ENCODE peak calls at places on chromosomes 6 and 20, in nine cellular contexts. R is A549, Q is endodermal cell, B is DND-41, U is left lung, V is sigmoid colon, A is PC-3, W is neuronal stem cell, L is AG04450. M is an unnamed sample.
A peak's percentile ranks its signal among the peaks of the same experiment; 100 is the strongest.

GRCh38 chr6:29845405-29846006 is 17.9 kb downstream of the HLA-G start:
- DNase-seq in R (peak; percentile 47), Q (no peak), B (no peak), U (no peak), V (no peak), A (peak; percentile 77), W (no peak), L (no peak), M (no peak)

GRCh38 chr6:149563203-149563927 is 2.8 kb upstream of the GINM1 start:
- DNase-seq in R (peak; percentile 10), Q (no peak), B (no peak), U (no peak), V (no peak), A (peak; percentile 68), W (no peak), L (peak; percentile 37), M (no peak)

GRCh38 chr20:46161921-46162320 is 43.8 kb downstream of the CD40 start:
- DNase-seq in R (no peak), Q (no peak), B (no peak), U (no peak), V (no peak), A (no peak), W (no peak), L (no peak), M (no peak)

GRCh38 chr6:84417261-84417660 is 189.8 kb upstream of the CEP162 start:
- DNase-seq in R (peak; percentile 18), Q (no peak), B (no peak), U (no peak), V (no peak), A (peak; percentile 71), W (no peak), L (no peak), M (no peak)

GRCh38 chr20:47411161-47411560 is 54.7 kb upstream of the ZMYND8 start:
- DNase-seq in R (no peak), Q (no peak), B (no peak), U (no peak), V (no peak), A (no peak), W (no peak), L (no peak), M (no peak)

GRCh38 chr6:64409948-64410347 is 774.3 kb downstream of the PHF3 start:
- DNase-seq in R (no peak), Q (no peak), B (no peak), U (no peak), V (no peak), A (no peak), W (no peak), L (no peak), M (no peak)

GRCh38 chr6:56664007-56664406 is 21.3 kb upstream of the DST start:
- DNase-seq in R (no peak), Q (no peak), B (no peak), U (no peak), V (no peak), A (no peak), W (no peak), L (no peak), M (no peak)

GRCh38 chr6:163254341-163254835 is 160.1 kb upstream of the QKI start:
- DNase-seq in R (no peak), Q (no peak), B (no peak), U (no peak), V (no peak), A (no peak), W (no peak), L (no peak), M (no peak)

GRCh38 chr20:6697228-6697972 is 70.1 kb upstream of the BMP2 start:
- DNase-seq in R (no peak), Q (peak; percentile 65), B (no peak), U (no peak), V (no peak), A (no peak), W (no peak), L (no peak), M (no peak)

GRCh38 chr20:17832236-17832635 is 132.5 kb downstream of the BANF2 start:
- DNase-seq in R (no peak), Q (no peak), B (no peak), U (no peak), V (peak; percentile 11), A (no peak), W (no peak), L (no peak), M (no peak)

GRCh38 chr6:21381336-21381963 is 212.1 kb upstream of the SOX4 start:
- DNase-seq in R (peak; percentile 31), Q (no peak), B (no peak), U (no peak), V (no peak), A (peak; percentile 89), W (no peak), L (no peak), M (no peak)

GRCh38 chr20:40763646-40764295 is 74.7 kb upstream of the MAFB start:
- DNase-seq in R (no peak), Q (no peak), B (no peak), U (no peak), V (no peak), A (no peak), W (no peak), L (no peak), M (no peak)

GRCh38 chr6:72832271-72832670 is 210.4 kb downstream of the KCNQ5 start:
- DNase-seq in R (no peak), Q (no peak), B (no peak), U (no peak), V (no peak), A (no peak), W (no peak), L (no peak), M (no peak)

GRCh38 chr6:37696841-37697735 is 595 bp downstream of the MDGA1 start:
- DNase-seq in R (no peak), Q (peak; percentile 70), B (peak; percentile 48), U (no peak), V (no peak), A (no peak), W (no peak), L (no peak), M (no peak)

GRCh38 chr6:88869263-88870023 is 94.0 kb downstream of the RNGTT start:
- DNase-seq in R (no peak), Q (no peak), B (no peak), U (no peak), V (no peak), A (peak; percentile 57), W (no peak), L (peak; percentile 36), M (no peak)

GRCh38 chr20:13492001-13492480 is 146.7 kb downstream of the TASP1 start:
- DNase-seq in R (peak; percentile 31), Q (peak; percentile 65), B (no peak), U (no peak), V (peak; percentile 67), A (peak; percentile 28), W (peak; percentile 68), L (peak; percentile 29), M (peak; percentile 73)

GRCh38 chr6:15493437-15494168 is 169.2 kb downstream of the DTNBP1 start:
- DNase-seq in R (no peak), Q (peak; percentile 79), B (no peak), U (no peak), V (no peak), A (no peak), W (no peak), L (no peak), M (no peak)

GRCh38 chr6:136420853-136421252 is 129.4 kb downstream of the MAP7 start:
- DNase-seq in R (peak; percentile 69), Q (no peak), B (no peak), U (no peak), V (no peak), A (no peak), W (no peak), L (no peak), M (no peak)

GRCh38 chr20:62437430-62437829 is 10.1 kb upstream of the RBBP8NL start:
- DNase-seq in R (no peak), Q (no peak), B (no peak), U (no peak), V (no peak), A (no peak), W (no peak), L (no peak), M (no peak)

GRCh38 chr6:90898763-90899162 is 311.9 kb upstream of the MAP3K7 start:
- DNase-seq in R (no peak), Q (no peak), B (no peak), U (no peak), V (no peak), A (no peak), W (no peak), L (no peak), M (no peak)

GRCh38 chr6:133551847-133552331 is 310.7 kb downstream of the EYA4 start:
- DNase-seq in R (peak; percentile 74), Q (peak; percentile 50), B (no peak), U (peak; percentile 62), V (peak; percentile 70), A (peak; percentile 69), W (no peak), L (peak; percentile 99), M (no peak)
- H3K27ac ChIP-seq in R (peak overlapping the region; percentile 70), Q (no peak overlapping the region), B (no peak overlapping the region), U (no peak overlapping the region), V (peak overlapping the region; percentile 16), A (no peak overlapping the region), W (peak overlapping the region; percentile 18), L (peak overlapping the region; percentile 94), M (peak overlapping the region; percentile 16)

DNA sequence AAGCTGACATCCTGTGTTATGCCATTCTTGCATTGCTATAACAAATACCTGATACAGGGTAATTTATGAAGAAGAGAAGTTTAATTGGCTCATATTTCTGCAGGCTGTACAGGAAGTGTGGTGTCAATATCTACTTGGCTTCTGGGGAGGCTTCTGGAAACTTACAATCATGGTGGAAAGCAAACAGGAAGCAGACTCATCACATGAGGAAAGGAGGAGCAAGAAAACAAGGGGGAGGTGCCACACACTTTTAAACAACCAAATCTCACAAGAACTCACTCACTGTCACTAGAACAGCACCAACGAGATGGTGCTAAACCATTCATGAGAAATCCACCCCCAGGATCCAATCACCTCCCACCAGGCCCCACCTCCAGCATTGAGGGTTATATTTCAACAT is 143.1 kb upstream of the GGTLC1 start:
- DNase-seq in R (no peak), Q (no peak), B (no peak), U (no peak), V (no peak), A (peak; percentile 90), W (no peak), L (no peak), M (no peak)
- H3K27ac ChIP-seq in R (no peak overlapping the region), Q (no peak overlapping the region), B (no peak overlapping the region), U (no peak overlapping the region), V (no peak overlapping the region), A (peak overlapping the region; percentile 98), W (no peak overlapping the region), L (no peak overlapping the region), M (no peak overlapping the region)

DNA sequence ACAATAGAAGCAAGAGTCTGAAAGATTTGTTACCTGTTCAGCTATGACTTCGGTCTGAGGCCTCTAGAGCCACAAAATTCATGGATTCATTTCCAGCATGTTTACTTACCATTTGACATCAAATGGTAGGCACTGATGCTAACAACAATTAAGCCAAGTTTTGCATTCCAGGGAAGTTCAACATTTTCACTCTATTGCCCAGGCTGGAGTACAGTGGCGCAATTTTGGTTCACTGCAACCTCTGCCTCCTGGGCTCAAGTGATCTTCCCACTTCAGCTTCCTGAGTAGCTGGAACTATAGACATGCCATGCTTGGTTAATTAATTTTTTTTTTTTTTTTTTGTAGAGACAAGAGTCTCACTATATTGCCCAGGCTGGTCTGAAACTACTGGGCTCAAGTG is 114.1 kb upstream of the SGK1 start:
- DNase-seq in R (no peak), Q (no peak), B (no peak), U (no peak), V (no peak), A (no peak), W (no peak), L (no peak), M (no peak)
- H3K27ac ChIP-seq in R (peak overlapping the region; percentile 33), Q (no peak overlapping the region), B (no peak overlapping the region), U (no peak overlapping the region), V (no peak overlapping the region), A (peak overlapping the region; percentile 30), W (no peak overlapping the region), L (no peak overlapping the region), M (no peak overlapping the region)

GRCh38 chr6:46691052-46691451 is 3.4 kb downstream of the TDRD6 start:
- DNase-seq in R (no peak), Q (no peak), B (no peak), U (no peak), V (no peak), A (no peak), W (no peak), L (no peak), M (no peak)
- H3K27ac ChIP-seq in R (no peak overlapping the region), Q (no peak overlapping the region), B (no peak overlapping the region), U (no peak overlapping the region), V (no peak overlapping the region), A (no peak overlapping the region), W (no peak overlapping the region), L (no peak overlapping the region), M (no peak overlapping the region)

M was measured in ascending aorta.